ENCODE peak calls at places on chromosomes 3 and 15, in four cellular contexts. D is stimulated activated CD8-positive, alpha-beta memory T cell treated with anti-CD3 and anti-CD28 coated beads, Interleukin-12 subunit alpha, Interleukin-12 subunit beta, amount 100 ng/mL, for 1 hour; T is RCC 7860; K is B cell. N is an unnamed sample.

GRCh38 chr3:71066849-71067261 is 516.7 kb downstream of the FOXP1 start:
- DNase-seq in D (no peak), T (peak), K (peak), N (no peak)

GRCh38 chr15:63501256-63502089 is 2.9 kb upstream of the USP3 start:
- DNase-seq in D (no peak), T (peak), K (no peak), N (peak)

GRCh38 chr15:66647358-66647757 is 54.7 kb upstream of the SMAD6 start:
- DNase-seq in D (no peak), T (no peak), K (no peak), N (no peak)

GRCh38 chr15:40992241-40992741 is 39.0 kb downstream of the CHAC1 start:
- DNase-seq in D (no peak), T (no peak), K (no peak), N (no peak)

GRCh38 chr3:191244242-191244867 is 45.3 kb downstream of the OSTN start:
- DNase-seq in D (no peak), T (peak), K (no peak), N (no peak)

GRCh38 chr3:122864498-122864897 is 69.6 kb downstream of the SLC49A4 start:
- DNase-seq in D (no peak), T (no peak), K (no peak), N (no peak)

GRCh38 chr3:180684807-180685206 is 5.5 kb upstream of the CCDC39 start:
- DNase-seq in D (no peak), T (no peak), K (no peak), N (no peak)

GRCh38 chr3:186361612-186362408 is at the start of gene DGKG:
- DNase-seq in D (no peak), T (no peak), K (peak), N (no peak)

GRCh38 chr15:69524296-69524695 is 71.7 kb downstream of the RPLP1 start:
- DNase-seq in D (no peak), T (no peak), K (no peak), N (no peak)

GRCh38 chr3:171349392-171349791 is 110.8 kb downstream of the TNIK start:
- DNase-seq in D (no peak), T (no peak), K (no peak), N (no peak)

GRCh38 chr3:19547665-19548464 is 386.2 kb downstream of the EFHB start:
- DNase-seq in D (no peak), T (no peak), K (no peak), N (no peak)

GRCh38 chr15:75648156-75649000 is 666 bp downstream of the SNX33 start:
- DNase-seq in D (no peak), T (no peak), K (no peak), N (no peak)

GRCh38 chr3:139538733-139539132 is 809 bp downstream of the RBP1 start:
- DNase-seq in D (no peak), T (no peak), K (no peak), N (no peak)

GRCh38 chr3:12046406-12046805 is 42.2 kb downstream of the SYN2 start:
- DNase-seq in D (no peak), T (no peak), K (no peak), N (no peak)

GRCh38 chr3:36993326-36994283 is at the start of gene MLH1:
- DNase-seq in D (peak), T (peak), K (peak), N (peak)

GRCh38 chr15:77550275-77551251 is 82.1 kb downstream of the LINGO1 start:
- DNase-seq in D (no peak), T (no peak), K (no peak), N (no peak)

GRCh38 chr15:77619883-77620282 is 12.8 kb downstream of the LINGO1 start:
- DNase-seq in D (no peak), T (no peak), K (no peak), N (no peak)

GRCh38 chr3:105401691-105402149 is 35.0 kb downstream of the ALCAM start:
- DNase-seq in D (no peak), T (peak), K (no peak), N (peak)

GRCh38 chr15:52567886-52568568 is 803 bp downstream of the ARPP19 start:
- DNase-seq in D (peak), T (peak), K (peak), N (no peak)

GRCh38 chr3:196624907-196625306 is 14.6 kb upstream of the NRROS start:
- DNase-seq in D (no peak), T (no peak), K (no peak), N (no peak)

GRCh38 chr15:70528270-70528706 is 235.1 kb downstream of the UACA start:
- DNase-seq in D (peak), T (peak), K (peak), N (no peak)

GRCh38 chr3:161403251-161403650 is 31.9 kb upstream of the SPTSSB start:
- DNase-seq in D (no peak), T (no peak), K (no peak), N (no peak)

GRCh38 chr15:66053991-66054390 is 184.7 kb downstream of the RAB11A start:
- DNase-seq in D (no peak), T (no peak), K (no peak), N (no peak)

GRCh38 chr15:49093252-49094105 is 47.2 kb upstream of the SECISBP2L start:
- DNase-seq in D (no peak), T (no peak), K (no peak), N (no peak)

GRCh38 chr3:61521229-61521628 is 40.1 kb upstream of the PTPRG start:
- DNase-seq in D (no peak), T (no peak), K (no peak), N (no peak)

GRCh38 chr3:191369081-191370010 is 39.0 kb upstream of the UTS2B start:
- DNase-seq in D (no peak), T (peak), K (no peak), N (no peak)

GRCh38 chr15:31511707-31512310 is 185.2 kb downstream of the KLF13 start:
- DNase-seq in D (no peak), T (no peak), K (no peak), N (no peak)

GRCh38 chr15:62549345-62549970 is 384.4 kb upstream of the C2CD4B start:
- DNase-seq in D (no peak), T (no peak), K (no peak), N (no peak)

GRCh38 chr15:35210370-35210769 is 125.3 kb upstream of the NANOGP8 start:
- DNase-seq in D (no peak), T (no peak), K (no peak), N (no peak)

GRCh38 chr3:29202368-29202767 is 78.5 kb upstream of the RBMS3 start:
- DNase-seq in D (no peak), T (no peak), K (no peak), N (no peak)

GRCh38 chr15:39918688-39919385 is 1.2 kb downstream of the GPR176 start:
- DNase-seq in D (no peak), T (peak), K (no peak), N (peak)

GRCh38 chr3:126034481-126035361 is 49.2 kb downstream of the SLC41A3 start:
- DNase-seq in D (no peak), T (no peak), K (no peak), N (no peak)

GRCh38 chr15:42139596-42139995 is 16.8 kb downstream of the PLA2G4F start:
- DNase-seq in D (no peak), T (no peak), K (no peak), N (no peak)